ENCODE peak calls at places on chromosomes 2 and 18, in seven cellular contexts. U is body of pancreas, W is esophagus muscularis mucosa, N is heart left ventricle, T is H1, S is sigmoid colon, L is IMR-90. A is an unnamed sample.

GRCh38 chr2:72114693-72115051 is 33.0 kb downstream of the CYP26B1 start:
- DNase-seq in U (no peak), W (no peak), N (no peak), T (no peak), S (no peak), L (no peak), A (no peak)

GRCh38 chr2:53490659-53491058 is 276.9 kb upstream of the CHAC2 start:
- DNase-seq in U (peak; percentile 14), W (no peak), N (no peak), T (no peak), S (peak; percentile 87), L (peak; percentile 85), A (peak; percentile 71)

GRCh38 chr2:84314250-84314649 is 144.8 kb downstream of the SUCLG1 start:
- DNase-seq in U (no peak), W (peak; percentile 66), N (no peak), T (no peak), S (no peak), L (no peak), A (no peak)

GRCh38 chr18:8409151-8409550 is 200.1 kb upstream of the RAB12 start:
- DNase-seq in U (no peak), W (no peak), N (no peak), T (no peak), S (no peak), L (no peak), A (no peak)

GRCh38 chr2:212345966-212346365 is 192.6 kb downstream of the ERBB4 start:
- DNase-seq in U (no peak), W (no peak), N (no peak), T (no peak), S (no peak), L (no peak), A (no peak)

GRCh38 chr2:14427982-14428567 is 204.4 kb upstream of the LRATD1 start:
- DNase-seq in U (no peak), W (no peak), N (no peak), T (no peak), S (no peak), L (peak; percentile 53), A (no peak)

GRCh38 chr2:164934790-164935466 is 20.4 kb downstream of the SLC38A11 start:
- DNase-seq in U (no peak), W (no peak), N (no peak), T (no peak), S (no peak), L (no peak), A (no peak)

GRCh38 chr2:158457092-158457825 is 507 bp downstream of the PKP4 start:
- DNase-seq in U (peak; percentile 64), W (no peak), N (peak; percentile 85), T (no peak), S (peak; percentile 79), L (peak; percentile 61), A (peak; percentile 74)

GRCh38 chr2:238123218-238123971 is 15.1 kb upstream of the KLHL30 start:
- DNase-seq in U (no peak), W (no peak), N (peak; percentile 56), T (no peak), S (no peak), L (no peak), A (no peak)

GRCh38 chr2:55616509-55617159 is 788 bp downstream of the PPP4R3B start:
- DNase-seq in U (peak; percentile 56), W (no peak), N (no peak), T (no peak), S (no peak), L (peak; percentile 68), A (peak; percentile 35)

GRCh38 chr18:3440340-3440739 is 9.6 kb upstream of the TGIF1 start:
- DNase-seq in U (no peak), W (no peak), N (no peak), T (no peak), S (no peak), L (no peak), A (no peak)

GRCh38 chr2:130261970-130262760 is 63.9 kb upstream of the TUBA3E start:
- DNase-seq in U (no peak), W (no peak), N (no peak), T (no peak), S (no peak), L (peak; percentile 6), A (peak; percentile 46)

GRCh38 chr2:148900350-148900749 is 25.3 kb downstream of the KIF5C start:
- DNase-seq in U (no peak), W (peak; percentile 1), N (no peak), T (no peak), S (no peak), L (no peak), A (no peak)

GRCh38 chr2:188512456-188512855 is 220.8 kb downstream of the GULP1 start:
- DNase-seq in U (no peak), W (no peak), N (no peak), T (no peak), S (no peak), L (peak; percentile 77), A (no peak)

GRCh38 chr2:237558918-237559645 is 7.3 kb upstream of the PRLH start:
- DNase-seq in U (no peak), W (peak; percentile 94), N (no peak), T (no peak), S (peak; percentile 96), L (peak; percentile 51), A (peak; percentile 86)

GRCh38 chr18:59196161-59196560 is 23.8 kb upstream of the GRP start:
- DNase-seq in U (no peak), W (no peak), N (no peak), T (no peak), S (no peak), L (no peak), A (no peak)

GRCh38 chr18:76468345-76469275 is 26.4 kb downstream of the ZNF516 start:
- DNase-seq in U (no peak), W (no peak), N (no peak), T (no peak), S (peak; percentile 48), L (no peak), A (no peak)

GRCh38 chr2:233418761-233419625 is 64.7 kb downstream of the DGKD start:
- DNase-seq in U (no peak), W (peak; percentile 90), N (peak; percentile 65), T (no peak), S (peak; percentile 83), L (peak; percentile 57), A (peak; percentile 30)

GRCh38 chr2:205494856-205495255 is 187.4 kb upstream of the NRP2 start:
- DNase-seq in U (no peak), W (no peak), N (no peak), T (no peak), S (no peak), L (peak; percentile 73), A (no peak)

GRCh38 chr2:235493402-235493774 is 455 bp upstream of the AGAP1 start:
- DNase-seq in U (no peak), W (no peak), N (no peak), T (no peak), S (peak; percentile 85), L (peak; percentile 35), A (no peak)

GRCh38 chr18:21991897-21992296 is 177.5 kb upstream of the GATA6 start:
- DNase-seq in U (no peak), W (no peak), N (no peak), T (peak; percentile 34), S (no peak), L (no peak), A (no peak)

GRCh38 chr2:200350796-200351195 is 44.3 kb downstream of the SPATS2L start:
- DNase-seq in U (no peak), W (no peak), N (no peak), T (no peak), S (no peak), L (peak; percentile 83), A (no peak)

GRCh38 chr2:84649487-84650142 is 133.3 kb downstream of the DNAH6 start:
- DNase-seq in U (no peak), W (no peak), N (no peak), T (no peak), S (no peak), L (no peak), A (no peak)

GRCh38 chr2:26785431-26786206 is at the start of gene CENPA:
- DNase-seq in U (peak; percentile 98), W (peak; percentile 99), N (peak; percentile 95), T (peak; percentile 96), S (peak; percentile 99), L (peak; percentile 100), A (peak; percentile 97)
- TF ChIP-seq POLR2A in U (no peak), W (no peak), N (peak; percentile 52), T (peak; percentile 57), S (no peak), L (peak; percentile 41), A (no peak)

GRCh38 chr2:111111101-111111755 is 9.5 kb upstream of the BCL2L11 start:
- DNase-seq in U (no peak), W (no peak), N (no peak), T (no peak), S (no peak), L (no peak), A (no peak)
- TF ChIP-seq POLR2A in U (no peak), W (no peak), N (no peak), T (no peak), S (no peak), L (no peak), A (no peak)

DNA sequence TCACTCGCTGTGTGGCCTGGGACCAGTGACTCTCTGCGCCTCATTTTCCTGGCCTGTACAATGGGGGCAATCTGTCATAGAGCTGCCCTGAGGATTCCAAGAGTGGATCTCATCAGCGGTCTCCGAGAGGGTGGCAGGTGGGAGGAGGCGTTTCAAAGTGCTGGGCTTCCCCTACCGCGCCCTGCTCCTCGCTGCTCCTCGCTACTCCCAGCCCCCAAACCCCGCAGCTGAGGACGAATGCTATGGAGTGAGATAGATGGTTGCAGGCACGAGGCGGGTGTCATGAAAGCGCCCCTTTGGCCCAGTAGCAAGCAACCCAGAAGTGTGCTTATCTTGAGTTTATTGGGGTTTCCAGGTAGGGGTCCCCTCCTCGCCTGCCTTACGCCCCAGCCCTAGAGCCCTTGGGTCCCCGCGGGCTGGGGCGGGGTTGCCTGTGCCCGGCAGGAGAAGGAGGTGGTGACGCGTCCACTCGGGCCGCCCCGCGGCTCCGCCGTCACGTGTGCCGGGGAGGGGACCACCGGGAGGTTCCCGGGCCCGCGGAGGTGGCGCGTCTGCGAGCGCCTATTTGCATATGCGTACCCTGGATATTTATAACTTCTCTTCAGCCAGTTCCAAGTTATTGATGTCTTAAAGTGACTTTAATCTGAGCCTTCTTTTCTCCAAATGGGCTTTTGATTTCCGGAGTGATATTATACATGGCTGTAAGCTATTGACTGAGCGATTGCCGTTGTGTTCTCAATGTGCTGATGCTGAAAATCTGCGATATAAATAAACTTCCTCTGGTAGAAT is 263.8 kb downstream of the ATAD2B start:
- DNase-seq in U (no peak), W (no peak), N (peak; percentile 58), T (no peak), S (peak; percentile 83), L (no peak), A (peak; percentile 46)
- TF ChIP-seq POLR2A in U (no peak), W (no peak), N (no peak), T (no peak), S (no peak), L (no peak), A (no peak)

DNA sequence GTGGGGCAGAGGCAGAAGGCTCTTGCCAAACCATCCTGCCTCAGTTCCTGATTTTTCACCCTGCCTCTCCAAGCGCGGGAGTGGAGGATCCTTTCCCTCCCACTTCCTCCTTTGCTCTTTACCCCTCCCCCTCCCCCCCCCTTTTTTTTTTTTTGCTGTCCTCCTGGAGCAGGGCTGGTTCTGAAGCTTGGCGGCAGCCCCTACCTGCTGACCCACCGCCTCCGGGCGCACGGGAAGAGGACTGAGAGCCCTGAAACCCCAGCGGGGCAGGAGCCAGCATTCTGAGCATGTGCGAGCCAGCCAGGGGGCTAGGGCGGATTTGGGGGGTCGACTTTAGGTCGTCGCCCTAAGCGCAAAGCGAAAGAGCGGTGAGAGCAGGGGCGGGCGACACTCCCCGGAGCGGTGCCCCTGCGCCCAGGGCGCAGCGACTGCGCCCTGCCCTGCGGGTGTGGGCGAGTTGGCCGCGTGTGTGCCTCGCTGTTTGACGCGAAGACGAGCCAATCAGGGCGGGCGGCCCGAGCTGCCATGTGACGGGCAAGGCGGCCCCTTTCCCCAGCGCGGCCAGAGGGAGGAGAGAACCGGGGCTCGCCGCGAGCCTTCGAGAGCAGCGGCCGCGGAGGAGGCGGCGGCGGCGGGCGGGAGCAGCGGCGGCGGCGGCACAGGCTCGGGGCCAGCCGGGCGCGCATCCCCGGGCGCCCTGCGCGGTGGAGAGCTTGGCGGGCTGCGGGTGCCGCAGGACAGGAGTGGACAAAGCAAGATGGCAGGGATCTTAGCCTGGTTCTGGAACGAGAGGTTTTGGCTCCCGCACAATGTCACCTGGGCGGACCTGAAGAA is at the start of gene CERS6:
- DNase-seq in U (peak; percentile 95), W (peak; percentile 98), N (peak; percentile 98), T (peak; percentile 57), S (peak; percentile 98), L (peak; percentile 90), A (peak; percentile 98)
- TF ChIP-seq POLR2A in U (peak; percentile 84), W (peak; percentile 74), N (peak; percentile 95), T (peak; percentile 48), S (no peak), L (peak; percentile 58), A (peak; percentile 93)